ENCODE peak calls at places on chromosomes 1 and 21, in four cellular contexts. I, U, F and V are unnamed samples.

GRCh38 chr1:166485620-166486019 is 318.8 kb upstream of the FAM78B start:
- DNase-seq in I (no peak), U (no peak), F (no peak), V (no peak)

GRCh38 chr21:42308161-42308913 is 6.9 kb downstream of the TFF3 start:
- DNase-seq in I (no peak), U (peak), F (no peak), V (peak)

GRCh38 chr1:29548091-29548490 is 311.8 kb downstream of the PTPRU start:
- DNase-seq in I (no peak), U (no peak), F (no peak), V (no peak)

GRCh38 chr1:110476028-110476765 is 25.2 kb downstream of the PROK1 start:
- DNase-seq in I (no peak), U (no peak), F (no peak), V (no peak)

GRCh38 chr1:167964646-167965045 is 27.8 kb upstream of the MPC2 start:
- DNase-seq in I (no peak), U (no peak), F (no peak), V (no peak)

GRCh38 chr21:44082648-44083436 is 24.4 kb upstream of the PWP2 start:
- DNase-seq in I (peak), U (no peak), F (no peak), V (no peak)

GRCh38 chr1:204313675-204314074 is 46.1 kb downstream of the PLEKHA6 start:
- DNase-seq in I (no peak), U (no peak), F (no peak), V (no peak)

GRCh38 chr1:204102029-204102611 is 29.2 kb downstream of the SOX13 start:
- DNase-seq in I (no peak), U (no peak), F (no peak), V (no peak)

GRCh38 chr1:197998110-197998509 is 80.9 kb downstream of the LHX9 start:
- DNase-seq in I (no peak), U (no peak), F (no peak), V (no peak)

GRCh38 chr1:33641099-33641830 is 168.8 kb downstream of the ZSCAN20 start:
- DNase-seq in I (peak), U (no peak), F (peak), V (no peak)
- TF ChIP-seq CTCF in I (peak), U (peak), F (peak), V (no peak)

DNA sequence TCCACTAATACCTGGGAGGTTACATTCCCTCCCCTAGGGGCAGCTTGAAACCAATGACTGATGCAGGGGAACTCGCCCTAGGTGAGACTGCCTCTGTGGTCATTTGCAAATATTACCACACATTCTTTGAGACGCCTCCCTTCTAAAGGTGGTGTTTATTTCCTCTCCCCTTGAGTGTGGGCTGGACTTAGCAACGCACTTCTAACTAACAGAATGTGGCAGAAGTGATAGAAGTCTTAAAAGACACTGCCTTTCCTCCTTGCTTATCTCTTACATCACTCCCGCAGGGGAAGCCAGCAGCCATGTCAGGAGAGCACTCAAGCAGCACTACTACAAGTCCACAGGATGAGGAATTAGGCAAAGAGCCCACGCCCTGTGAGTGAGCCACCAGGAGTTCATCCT is 14.7 kb upstream of the MATN1 start:
- DNase-seq in I (no peak), U (no peak), F (no peak), V (no peak)
- TF ChIP-seq CTCF in I (peak), U (no peak), F (no peak), V (no peak)

GRCh38 chr1:69700770-69701169 is 133.0 kb downstream of the LRRC7 start:
- DNase-seq in I (peak), U (no peak), F (peak), V (no peak)
- TF ChIP-seq CTCF in I (peak), U (peak), F (peak), V (no peak)

GRCh38 chr1:225435487-225435886 is 7.6 kb upstream of the LBR start:
- DNase-seq in I (no peak), U (no peak), F (no peak), V (no peak)

GRCh38 chr1:225440380-225440957 is 12.6 kb upstream of the LBR start:
- DNase-seq in I (no peak), U (no peak), F (no peak), V (no peak)

GRCh38 chr1:225435957-225436392 is 8.1 kb upstream of the LBR start:
- DNase-seq in I (no peak), U (no peak), F (no peak), V (no peak)

GRCh38 chr1:225441314-225442119 is 13.7 kb upstream of the LBR start:
- DNase-seq in I (peak), U (no peak), F (no peak), V (no peak)

GRCh38 chr1:225437710-225438437 is 10.0 kb upstream of the LBR start:
- DNase-seq in I (no peak), U (no peak), F (peak), V (no peak)
- TF ChIP-seq CTCF in I (no peak), U (no peak), F (peak), V (no peak)

DNA sequence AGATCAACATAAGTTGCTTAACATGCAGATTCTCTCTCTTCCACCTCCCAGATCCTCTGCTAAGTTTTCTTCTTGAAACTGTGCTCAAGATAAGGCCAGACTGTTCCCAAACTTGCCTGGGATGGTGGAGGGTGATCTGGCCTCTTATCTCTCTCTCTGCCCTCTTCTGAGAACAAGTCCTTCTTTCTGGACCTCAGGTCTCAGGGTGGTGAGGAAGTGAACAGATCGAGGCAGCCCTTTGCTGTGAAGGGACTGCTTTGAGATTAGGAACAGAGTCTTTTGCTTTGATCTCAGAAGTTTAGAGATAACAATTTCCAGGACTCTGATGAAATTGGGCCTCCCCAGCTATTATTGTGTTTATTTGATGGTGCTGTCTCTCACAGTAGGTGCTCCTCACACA is 70.8 kb downstream of the HUNK start:
- DNase-seq in I (no peak), U (no peak), F (no peak), V (no peak)
- TF ChIP-seq CTCF in I (no peak), U (no peak), F (no peak), V (no peak)

GRCh38 chr1:33738976-33739375 is 124.9 kb upstream of the HMGB4 start:
- DNase-seq in I (no peak), U (no peak), F (no peak), V (no peak)

GRCh38 chr1:33738536-33738935 is 125.3 kb upstream of the HMGB4 start:
- DNase-seq in I (no peak), U (no peak), F (no peak), V (no peak)

GRCh38 chr1:33742663-33743062 is 121.2 kb upstream of the HMGB4 start:
- DNase-seq in I (no peak), U (no peak), F (no peak), V (no peak)

GRCh38 chr1:33741749-33742148 is 122.1 kb upstream of the HMGB4 start:
- DNase-seq in I (peak), U (no peak), F (no peak), V (no peak)

DNA sequence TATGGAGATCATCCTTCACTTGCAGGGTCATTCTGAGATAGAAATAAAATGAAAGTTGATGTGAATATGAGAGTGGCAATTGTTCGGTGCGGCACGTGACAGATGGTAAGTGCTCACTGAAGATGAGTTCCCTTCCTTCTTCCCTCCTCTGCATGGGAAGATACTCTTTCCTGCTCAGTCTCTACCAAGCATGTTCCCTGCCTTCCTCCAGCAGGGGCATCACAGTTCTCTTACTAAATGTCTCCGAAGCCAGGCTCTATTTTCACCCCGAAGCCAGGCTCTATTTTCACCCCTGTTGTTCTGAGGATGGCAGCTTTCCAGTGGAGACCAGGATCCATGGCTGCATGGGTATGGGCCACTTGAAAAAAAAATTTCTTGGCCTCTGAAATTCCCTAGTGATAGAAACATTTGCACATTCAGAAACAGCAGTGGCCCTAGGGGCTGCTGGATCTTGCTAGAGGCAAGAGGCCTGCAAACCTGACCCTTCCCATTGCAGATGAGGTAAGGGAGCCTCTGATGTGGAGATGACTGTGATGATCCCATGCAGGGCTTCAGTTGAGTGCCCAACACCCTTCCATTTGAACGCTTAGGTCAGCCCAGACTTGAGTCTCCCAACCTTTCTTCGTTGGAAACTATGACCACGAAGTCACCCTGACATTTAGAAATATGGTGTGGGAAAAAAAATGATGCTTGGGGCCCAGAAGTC is 123.7 kb upstream of the HMGB4 start:
- DNase-seq in I (no peak), U (no peak), F (no peak), V (no peak)
- TF ChIP-seq CTCF in I (no peak), U (no peak), F (no peak), V (no peak)

GRCh38 chr1:205449750-205450443 is 5.9 kb downstream of the BLACAT1 start:
- DNase-seq in I (peak), U (no peak), F (peak), V (no peak)
- TF ChIP-seq CTCF in I (no peak), U (no peak), F (no peak), V (no peak)

GRCh38 chr1:93980320-93980744 is 71.1 kb upstream of the GCLM start:
- DNase-seq in I (no peak), U (no peak), F (no peak), V (no peak)
- TF ChIP-seq CTCF in I (peak), U (no peak), F (peak), V (no peak)